ENCODE peak calls at places on chromosomes 2 and 18, in six cellular contexts. V is left colon, R is upper lobe of left lung, Z is RWPE1, H is nephron progenitor cell, Y is SK-MEL-5. P is an unnamed sample.

GRCh38 chr2:231191896-231192872 is 6.2 kb upstream of the ARMC9 start:
- DNase-seq in R (no peak), H (peak; percentile 71), V (peak; percentile 74), Y (peak; percentile 87), Z (no peak), P (peak; percentile 77)

GRCh38 chr2:79771530-79771929 is 258.7 kb downstream of the CTNNA2 start:
- DNase-seq in R (no peak), V (no peak), H (no peak), Y (no peak), Z (no peak), P (no peak)

GRCh38 chr2:233342301-233342700 is 12.0 kb upstream of the DGKD start:
- DNase-seq in Z (no peak), H (no peak), V (no peak), Y (no peak), R (no peak), P (no peak)

GRCh38 chr2:68784849-68785248 is 50.2 kb downstream of the ARHGAP25 start:
- DNase-seq in Y (no peak), H (no peak), V (no peak), Z (no peak), R (no peak), P (no peak)

GRCh38 chr18:61683856-61684255 is 209.0 kb downstream of the RNF152 start:
- DNase-seq in V (no peak), Z (no peak), R (no peak), H (no peak), Y (no peak), P (no peak)

GRCh38 chr18:48832961-48833700 is 117.6 kb downstream of the SMAD7 start:
- DNase-seq in Z (peak; percentile 76), R (no peak), V (peak; percentile 65), H (no peak), Y (peak; percentile 49), P (peak; percentile 71)

GRCh38 chr18:14975431-14975830 is 227.5 kb downstream of the ANKRD30B start:
- DNase-seq in V (no peak), Y (no peak), R (peak; percentile 15), H (no peak), Z (no peak), P (no peak)

GRCh38 chr2:1429895-1430294 is 16.6 kb downstream of the TPO start:
- DNase-seq in Y (no peak), R (no peak), H (no peak), Z (no peak), V (no peak), P (no peak)

GRCh38 chr2:159035790-159036411 is 67.5 kb downstream of the TANC1 start:
- DNase-seq in R (no peak), Y (peak; percentile 74), Z (peak; percentile 48), H (no peak), V (peak; percentile 81), P (peak; percentile 53)

GRCh38 chr2:236919209-236919608 is 166.5 kb upstream of the COPS8 start:
- DNase-seq in H (no peak), Y (no peak), Z (peak; percentile 8), V (no peak), R (no peak), P (no peak)

GRCh38 chr18:57352761-57353136 is 392 bp downstream of the ST8SIA3 start:
- DNase-seq in V (no peak), Z (no peak), R (no peak), H (peak; percentile 30), Y (no peak), P (no peak)

GRCh38 chr2:239695106-239695727 is 294.4 kb upstream of the HDAC4 start:
- DNase-seq in Z (no peak), V (no peak), H (no peak), R (no peak), Y (no peak), P (no peak)

GRCh38 chr2:45024600-45025291 is 15.5 kb upstream of the SIX2 start:
- DNase-seq in R (no peak), H (no peak), Z (peak; percentile 83), V (no peak), Y (peak; percentile 58), P (no peak)

GRCh38 chr18:57776354-57776753 is 26.8 kb downstream of the ATP8B1 start:
- DNase-seq in V (no peak), Z (no peak), H (no peak), R (no peak), Y (no peak), P (no peak)

GRCh38 chr2:201114846-201115245 is 1.1 kb upstream of the CFLAR start:
- DNase-seq in R (no peak), H (no peak), Y (no peak), Z (no peak), V (no peak), P (no peak)

GRCh38 chr2:43307046-43307445 is 80.6 kb upstream of the ZFP36L2 start:
- DNase-seq in H (no peak), R (no peak), Y (no peak), Z (no peak), V (no peak), P (no peak)

GRCh38 chr2:124112255-124112654 is 87.2 kb downstream of the CNTNAP5 start:
- DNase-seq in V (no peak), R (no peak), H (no peak), Z (no peak), Y (no peak), P (no peak)

GRCh38 chr2:32355976-32356734 is 668 bp upstream of the BIRC6 start:
- DNase-seq in H (no peak), V (no peak), Y (no peak), R (no peak), Z (peak; percentile 46), P (no peak)

GRCh38 chr2:23285076-23285795 is 99.7 kb upstream of the KLHL29 start:
- DNase-seq in V (no peak), Z (no peak), Y (no peak), H (no peak), R (no peak), P (no peak)

GRCh38 chr2:178914259-178914849 is 107.1 kb upstream of the TTN start:
- DNase-seq in R (no peak), Z (peak; percentile 55), H (peak; percentile 83), V (peak; percentile 48), Y (peak; percentile 82), P (peak; percentile 52)

GRCh38 chr18:23894661-23895175 is 119.8 kb upstream of the TTC39C start:
- DNase-seq in H (no peak), V (no peak), R (peak; percentile 49), Z (no peak), Y (no peak), P (no peak)

GRCh38 chr18:35467624-35468016 is 30.1 kb downstream of the INO80C start:
- DNase-seq in Y (no peak), Z (no peak), R (no peak), V (no peak), H (no peak), P (no peak)

GRCh38 chr18:33156906-33157470 is 283.5 kb downstream of the CCDC178 start:
- DNase-seq in R (no peak), V (no peak), H (no peak), Z (no peak), Y (no peak), P (no peak)

GRCh38 chr18:7598167-7599062 is 31.3 kb downstream of the PTPRM start:
- DNase-seq in V (no peak), Z (no peak), Y (no peak), H (no peak), R (no peak), P (no peak)

GRCh38 chr2:235005603-235006259 is 53.9 kb downstream of the SH3BP4 start:
- DNase-seq in Z (no peak), R (peak; percentile 70), H (peak; percentile 76), V (peak; percentile 71), Y (no peak), P (peak; percentile 78)

GRCh38 chr2:190528521-190529001 is 6.0 kb downstream of the NEMP2 start:
- DNase-seq in V (no peak), Z (no peak), H (no peak), Y (peak; percentile 57), R (no peak), P (no peak)

GRCh38 chr2:207663870-207664545 is 38.8 kb upstream of the METTL21A start:
- DNase-seq in V (no peak), Z (no peak), Y (no peak), H (no peak), R (no peak), P (no peak)